ENCODE peak calls at places on chromosomes 6 and 20, in five cellular contexts. K is sigmoid colon, G is ovary, Z is adrenal gland, U is breast epithelium. J is an unnamed sample.
A peak's percentile ranks its signal among the peaks of the same experiment; 100 is the strongest.

GRCh38 chr20:24676978-24677370 is 207.5 kb downstream of the SYNDIG1 start:
- DNase-seq in K (peak; percentile 10), G (no peak), Z (no peak), U (no peak), J (peak; percentile 20)

GRCh38 chr6:146620655-146621054 is 21.9 kb downstream of the ADGB start:
- DNase-seq in K (no peak), G (no peak), Z (no peak), U (no peak), J (no peak)

GRCh38 chr6:159100789-159101182 is 56.0 kb upstream of the TAGAP start:
- DNase-seq in K (no peak), G (no peak), Z (peak; percentile 49), U (no peak), J (no peak)

GRCh38 chr20:31661625-31662371 is 24.1 kb downstream of the COX4I2 start:
- DNase-seq in K (peak; percentile 92), G (peak; percentile 81), Z (peak; percentile 90), U (peak; percentile 62), J (no peak)

GRCh38 chr6:148472495-148473105 is 130.0 kb downstream of the SASH1 start:
- DNase-seq in K (no peak), G (no peak), Z (no peak), U (no peak), J (no peak)

GRCh38 chr20:32787168-32787567 is 25.0 kb downstream of the DNMT3B start:
- DNase-seq in K (no peak), G (no peak), Z (no peak), U (no peak), J (no peak)

GRCh38 chr6:154403803-154404202 is 47.2 kb upstream of the IPCEF1 start:
- DNase-seq in K (peak; percentile 70), G (peak; percentile 20), Z (no peak), U (no peak), J (no peak)

GRCh38 chr20:63457737-63458136 is 14.7 kb downstream of the KCNQ2 start:
- DNase-seq in K (no peak), G (no peak), Z (peak; percentile 90), U (peak; percentile 26), J (no peak)

GRCh38 chr6:95529762-95530161 is 47.6 kb upstream of the MANEA start:
- DNase-seq in K (no peak), G (no peak), Z (no peak), U (no peak), J (no peak)

GRCh38 chr6:89530982-89531381 is 98.0 kb downstream of the ANKRD6 start:
- DNase-seq in K (peak; percentile 77), G (no peak), Z (no peak), U (no peak), J (no peak)

GRCh38 chr6:6091608-6092002 is 84.9 kb upstream of the NRN1 start:
- DNase-seq in K (no peak), G (no peak), Z (no peak), U (no peak), J (no peak)

GRCh38 chr6:106773482-106773881 is 144.1 kb downstream of the QRSL1 start:
- DNase-seq in K (no peak), G (no peak), Z (no peak), U (peak; percentile 76), J (no peak)

GRCh38 chr6:161128680-161129196 is 137.2 kb downstream of the MAP3K4 start:
- DNase-seq in K (no peak), G (no peak), Z (no peak), U (no peak), J (no peak)

GRCh38 chr6:106324726-106325335 is 729 bp downstream of the ATG5 start:
- DNase-seq in K (no peak), G (no peak), Z (no peak), U (no peak), J (no peak)

DNA sequence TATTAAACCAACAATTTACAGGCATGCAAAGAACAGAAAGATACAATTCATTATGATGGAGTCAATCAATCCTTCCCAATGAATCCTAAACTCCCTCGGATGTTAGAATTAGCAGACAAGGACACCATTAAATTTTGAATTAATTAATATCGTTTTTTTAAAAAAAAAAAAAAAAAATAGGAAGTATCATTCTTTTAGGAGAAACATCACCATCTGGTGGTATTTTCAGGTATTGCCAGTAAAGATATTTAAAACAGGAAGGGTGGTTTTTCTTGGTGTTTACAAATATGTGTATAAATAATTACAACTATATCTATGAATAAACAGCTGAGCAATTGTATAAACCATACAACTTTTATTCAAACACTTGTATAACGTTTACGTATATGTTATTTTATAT is 564.4 kb downstream of the HAO1 start:
- DNase-seq in K (no peak), G (no peak), Z (no peak), U (no peak), J (no peak)
- TF ChIP-seq CTCF in K (peak; percentile 34), G (no peak), Z (peak; percentile 50), U (no peak), J (peak; percentile 82)

DNA sequence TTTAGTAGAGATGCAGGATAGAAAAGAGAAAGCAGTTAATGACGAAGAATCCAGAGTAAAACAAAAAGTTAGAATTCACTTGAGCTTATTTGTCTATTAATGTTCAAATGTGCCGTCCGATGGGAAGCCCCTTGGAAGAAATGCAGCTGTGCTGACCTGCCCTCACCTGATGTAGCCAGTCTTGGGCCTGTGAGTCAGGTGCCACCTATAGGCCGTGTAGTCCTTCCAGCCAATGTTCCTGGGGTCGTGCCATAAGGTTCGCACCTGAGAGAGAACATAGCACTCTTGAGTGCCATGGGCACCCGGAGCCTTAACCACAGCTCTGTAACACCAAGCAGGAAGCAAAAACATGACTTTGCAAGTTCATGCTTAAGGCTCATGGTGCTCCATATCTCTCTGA is 32.4 kb downstream of the THBS2 start:
- DNase-seq in K (peak; percentile 45), G (no peak), Z (no peak), U (no peak), J (no peak)
- TF ChIP-seq CTCF in K (no peak), G (no peak), Z (no peak), U (no peak), J (peak; percentile 33)

GRCh38 chr6:120826253-120826652 is 508.0 kb downstream of the TBC1D32 start:
- DNase-seq in K (no peak), G (no peak), Z (peak; percentile 61), U (no peak), J (no peak)
- TF ChIP-seq CTCF in K (no peak), G (no peak), Z (peak; percentile 58), U (no peak), J (peak; percentile 71)

GRCh38 chr20:51360451-51361230 is 181.9 kb downstream of the NFATC2 start:
- DNase-seq in K (peak; percentile 37), G (no peak), Z (no peak), U (no peak), J (no peak)
- TF ChIP-seq CTCF in K (no peak), G (no peak), Z (no peak), U (no peak), J (no peak)

DNA sequence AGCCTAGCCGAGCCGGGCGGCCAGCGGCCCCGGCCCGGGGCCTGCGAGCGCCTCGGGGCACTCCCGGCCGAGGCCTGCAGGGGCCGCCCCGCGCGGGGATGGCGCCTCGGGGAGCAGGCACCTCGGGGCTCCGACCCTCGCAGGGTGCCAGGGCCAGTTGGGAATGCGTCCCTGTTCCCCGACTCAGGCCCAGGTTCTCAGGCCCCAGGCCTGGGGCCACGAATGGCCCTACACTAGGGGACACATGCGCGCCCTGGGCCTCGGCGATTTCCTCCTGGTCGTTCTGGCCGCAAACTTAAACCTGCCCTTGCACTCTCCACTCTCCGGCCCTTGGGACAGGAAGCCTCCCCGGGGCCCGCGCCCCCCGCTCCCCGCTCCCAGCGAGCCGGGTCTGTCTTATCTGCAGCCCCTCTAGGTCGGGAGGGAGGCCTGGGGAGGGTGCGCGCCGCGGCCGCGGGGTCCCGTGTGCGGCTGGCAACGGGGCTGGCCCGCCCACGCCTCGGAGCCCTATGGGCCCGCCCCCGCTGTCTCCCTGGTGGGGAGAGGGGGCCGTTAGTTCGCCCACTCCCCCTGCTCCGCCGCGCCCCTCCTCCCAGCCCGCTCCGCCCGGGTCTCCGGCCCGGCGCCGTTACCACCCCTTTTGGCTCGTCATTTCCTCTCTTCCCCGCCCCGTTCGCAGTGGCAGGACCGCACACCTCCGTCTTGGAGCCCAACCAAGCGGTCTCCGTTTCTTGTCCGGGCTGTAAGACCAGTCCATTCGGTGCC is 611 bp downstream of the NFYA start:
- DNase-seq in K (peak; percentile 92), G (peak; percentile 85), Z (peak; percentile 93), U (peak; percentile 87), J (peak; percentile 96)
- TF ChIP-seq CTCF in K (peak; percentile 39), G (peak; percentile 74), Z (peak; percentile 42), U (no peak), J (peak; percentile 76)

GRCh38 chr20:38649275-38649891 is 47.8 kb downstream of the ARHGAP40 start:
- DNase-seq in K (no peak), G (no peak), Z (peak; percentile 62), U (no peak), J (no peak)
- TF ChIP-seq CTCF in K (no peak), G (no peak), Z (peak; percentile 45), U (no peak), J (peak; percentile 78)

GRCh38 chr6:33383427-33384185 is 8.0 kb upstream of the KIFC1 start:
- DNase-seq in K (no peak), G (no peak), Z (no peak), U (no peak), J (no peak)

GRCh38 chr6:33390173-33390572 is 1.4 kb upstream of the KIFC1 start:
- DNase-seq in K (no peak), G (no peak), Z (no peak), U (no peak), J (no peak)

GRCh38 chr6:33380272-33380981 is 11.2 kb upstream of the KIFC1 start:
- DNase-seq in K (no peak), G (no peak), Z (no peak), U (no peak), J (no peak)

GRCh38 chr6:33384581-33385020 is 7.0 kb upstream of the KIFC1 start:
- DNase-seq in K (no peak), G (no peak), Z (no peak), U (no peak), J (no peak)
- TF ChIP-seq CTCF in K (peak; percentile 16), G (no peak), Z (peak; percentile 34), U (no peak), J (peak; percentile 75)

GRCh38 chr20:52035498-52035897 is 156.1 kb downstream of the ZFP64 start:
- DNase-seq in K (no peak), G (no peak), Z (peak; percentile 51), U (no peak), J (no peak)

GRCh38 chr20:52037370-52037769 is 154.2 kb downstream of the ZFP64 start:
- DNase-seq in K (no peak), G (no peak), Z (no peak), U (no peak), J (no peak)

GRCh38 chr20:52039746-52040145 is 151.8 kb downstream of the ZFP64 start:
- DNase-seq in K (no peak), G (no peak), Z (no peak), U (no peak), J (no peak)

GRCh38 chr20:52033313-52033712 is 158.3 kb downstream of the ZFP64 start:
- DNase-seq in K (no peak), G (no peak), Z (no peak), U (no peak), J (no peak)

DNA sequence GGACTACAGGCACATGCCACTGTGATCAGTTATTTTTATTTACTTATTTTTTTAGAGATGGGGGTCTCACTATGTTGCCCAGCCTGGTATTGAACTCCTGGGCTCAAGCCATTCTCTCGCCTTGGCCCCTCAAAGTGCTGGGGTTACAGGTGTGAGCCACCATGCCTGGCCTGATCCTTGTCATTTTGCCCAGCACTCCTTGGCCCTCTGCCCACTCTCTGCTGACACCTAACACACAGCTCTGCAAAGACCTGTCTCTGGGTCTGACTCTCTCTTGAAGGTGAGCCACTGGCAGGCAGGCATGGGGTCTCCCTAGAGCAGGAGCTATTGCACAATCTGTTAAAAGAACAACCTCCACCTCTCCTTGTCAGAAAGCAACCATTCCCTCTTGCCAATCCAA is 155.6 kb downstream of the ZFP64 start:
- DNase-seq in K (no peak), G (no peak), Z (no peak), U (no peak), J (no peak)
- TF ChIP-seq CTCF in K (no peak), G (no peak), Z (no peak), U (no peak), J (no peak)

J was measured in chondrocyte.